ENCODE peak calls at places on chromosomes 4 and X, in eight cellular contexts. O, Y, G, L, N, P, D and S are unnamed samples.
A peak's percentile ranks its signal among the peaks of the same experiment; 100 is the strongest.

GRCh38 chr4:165542476-165542875 is 163.7 kb downstream of the CPE start:
- DNase-seq in O (no peak), Y (no peak), G (no peak), L (no peak), N (no peak), P (no peak), D (no peak), S (no peak)

GRCh38 chr4:141132689-141133145 is 552 bp downstream of the RNF150 start:
- DNase-seq in O (peak; percentile 76), Y (peak; percentile 39), G (peak; percentile 8), L (peak; percentile 68), N (no peak), P (peak; percentile 35), D (no peak), S (peak; percentile 56)

GRCh38 chr4:167100120-167100519 is 134.2 kb downstream of the SPOCK3 start:
- DNase-seq in O (no peak), Y (peak; percentile 50), G (no peak), L (no peak), N (no peak), P (peak; percentile 24), D (no peak), S (no peak)

GRCh38 chrX:129637217-129638109 is 17.3 kb downstream of the APLN start:
- DNase-seq in O (peak; percentile 77), Y (no peak), G (peak; percentile 60), L (peak; percentile 49), N (peak; percentile 73), P (peak; percentile 69), D (peak; percentile 60), S (peak; percentile 79)

GRCh38 chrX:136065044-136065671 is 79.9 kb downstream of the SLC9A6 start:
- DNase-seq in O (no peak), Y (peak; percentile 57), G (no peak), L (no peak), N (peak; percentile 32), P (peak; percentile 72), D (no peak), S (no peak)

GRCh38 chr4:173736840-173737239 is 206.8 kb upstream of the HAND2 start:
- DNase-seq in O (no peak), Y (no peak), G (no peak), L (no peak), N (no peak), P (peak; percentile 81), D (no peak), S (no peak)

GRCh38 chr4:6403400-6403685 is 69.1 kb downstream of the PPP2R2C start:
- DNase-seq in O (no peak), Y (no peak), G (no peak), L (no peak), N (no peak), P (no peak), D (no peak), S (no peak)

GRCh38 chr4:26887143-26887542 is 26.5 kb downstream of the STIM2 start:
- DNase-seq in O (no peak), Y (no peak), G (no peak), L (no peak), N (no peak), P (no peak), D (no peak), S (no peak)

GRCh38 chrX:103488332-103488731 is 31.0 kb downstream of the RAB40A start:
- DNase-seq in O (no peak), Y (no peak), G (peak; percentile 15), L (no peak), N (no peak), P (peak; percentile 38), D (peak; percentile 19), S (no peak)

DNA sequence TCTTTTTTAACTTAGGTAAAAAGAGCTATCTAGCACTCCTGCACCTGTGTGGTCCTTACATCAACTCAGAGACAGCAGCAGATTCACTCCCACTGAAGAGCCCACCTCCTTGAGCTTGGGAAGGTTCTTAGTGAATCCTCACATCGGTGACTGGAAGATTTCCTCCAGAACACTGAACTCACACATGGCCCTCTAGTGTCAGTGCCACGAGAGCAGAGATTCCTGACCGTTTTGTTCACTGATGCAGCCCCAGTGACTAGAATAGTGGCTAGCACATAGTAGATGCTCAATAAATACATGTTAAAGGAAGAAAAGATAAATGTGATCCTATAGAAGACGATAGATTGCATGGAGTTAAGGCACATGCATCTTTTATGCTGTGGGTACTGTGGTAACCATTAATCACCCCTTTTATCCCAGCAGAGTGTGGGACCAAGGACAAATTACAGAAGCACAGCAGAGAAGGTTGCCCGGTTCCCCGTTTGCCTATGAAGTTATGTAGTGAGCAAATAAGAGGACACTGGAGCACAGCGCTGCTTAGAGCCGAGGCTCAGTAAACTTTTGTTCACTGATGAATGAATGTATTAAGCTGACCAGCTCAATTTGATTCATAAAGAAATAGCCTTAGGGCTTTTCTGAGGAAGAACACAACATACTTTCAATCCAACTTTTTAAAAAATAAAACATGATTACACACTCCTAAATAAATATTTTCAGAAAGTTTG is 8.7 kb downstream of the GASK1B start:
- DNase-seq in O (no peak), Y (no peak), G (no peak), L (no peak), N (no peak), P (no peak), D (no peak), S (no peak)
- TF ChIP-seq CTCF in O (no peak), Y (no peak), G (no peak), L (no peak), N (no peak), P (no peak), D (no peak), S (no peak)

DNA sequence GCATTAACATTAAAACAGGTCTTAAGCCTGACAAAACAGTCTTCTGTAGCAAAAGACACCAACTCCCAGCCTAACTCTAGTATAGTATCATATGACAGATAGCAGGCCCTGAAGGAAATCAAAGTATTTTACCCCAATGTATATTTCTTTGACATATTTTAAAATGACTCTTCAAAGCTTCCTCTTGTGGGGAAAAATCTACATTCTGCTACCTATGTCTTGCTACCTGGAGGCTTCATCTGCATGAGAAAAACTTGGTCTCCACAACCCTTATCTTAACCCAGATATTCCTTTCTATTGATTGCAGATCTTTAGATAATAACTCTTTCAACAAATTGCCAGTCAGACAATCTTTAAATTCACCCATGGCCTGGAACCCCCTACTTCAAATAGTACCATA is 1620.4 kb downstream of the PCDH7 start:
- DNase-seq in O (no peak), Y (no peak), G (no peak), L (no peak), N (no peak), P (no peak), D (no peak), S (no peak)
- TF ChIP-seq CTCF in O (no peak), Y (no peak), G (no peak), L (peak; percentile 20), N (no peak), P (no peak), D (no peak), S (no peak)

GRCh38 chr4:127622923-127623754 is 9.6 kb upstream of the INTU start:
- DNase-seq in O (peak; percentile 56), Y (peak; percentile 25), G (peak; percentile 18), L (peak; percentile 73), N (no peak), P (peak; percentile 40), D (no peak), S (no peak)
- TF ChIP-seq CTCF in O (no peak), Y (no peak), G (no peak), L (peak; percentile 47), N (no peak), P (peak; percentile 42), D (no peak), S (no peak)

DNA sequence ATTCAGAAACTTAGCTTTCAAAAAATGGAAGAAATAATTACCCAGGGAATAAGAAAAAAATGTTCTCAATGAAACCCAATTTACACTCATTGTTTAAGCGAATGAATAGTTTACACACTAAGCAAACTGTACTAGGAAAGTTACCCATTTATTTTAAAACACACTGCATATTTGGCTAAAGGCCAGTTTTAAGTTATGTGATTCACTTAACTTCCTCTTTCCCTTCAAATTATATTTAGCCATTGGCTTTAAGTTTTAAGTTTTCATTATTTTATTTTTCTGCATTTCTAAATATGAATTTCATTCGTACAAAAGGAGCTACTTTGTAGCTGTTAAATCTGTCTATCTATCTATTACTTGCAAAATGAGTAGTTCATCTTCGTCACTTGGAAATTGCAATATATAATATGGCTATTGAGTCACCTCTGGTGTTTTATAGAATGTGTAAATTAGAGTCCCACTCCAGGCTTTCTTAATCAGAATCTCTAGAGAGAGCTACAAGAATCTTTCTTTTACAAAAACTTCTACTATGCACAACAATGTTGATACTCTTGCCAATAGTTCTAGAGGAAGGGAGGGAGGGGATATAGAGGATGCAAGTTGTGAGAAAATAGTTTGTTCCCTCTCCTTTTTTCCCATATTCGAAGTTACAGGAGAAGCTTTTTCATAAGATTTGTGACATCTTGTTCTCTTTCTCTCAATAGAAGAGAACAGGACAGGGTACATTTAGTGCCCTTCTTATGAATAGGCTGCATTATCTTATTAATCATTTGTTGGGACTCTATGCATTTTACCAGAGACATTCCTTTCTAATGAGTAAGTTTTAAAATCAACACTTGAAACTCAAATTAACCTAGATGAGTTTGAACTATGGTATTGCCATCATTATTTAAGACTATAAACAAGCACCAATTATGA is 41.8 kb downstream of the SULT1B1 start:
- DNase-seq in O (no peak), Y (peak; percentile 15), G (no peak), L (no peak), N (no peak), P (peak; percentile 67), D (no peak), S (no peak)
- TF ChIP-seq CTCF in O (no peak), Y (no peak), G (no peak), L (no peak), N (no peak), P (no peak), D (no peak), S (no peak)

GRCh38 chrX:148871422-148872152 is 371.2 kb downstream of the AFF2 start:
- DNase-seq in O (no peak), Y (peak; percentile 94), G (no peak), L (no peak), N (no peak), P (peak; percentile 74), D (no peak), S (no peak)
- TF ChIP-seq CTCF in O (no peak), Y (no peak), G (no peak), L (no peak), N (no peak), P (no peak), D (no peak), S (no peak)

GRCh38 chrX:114583646-114584433 is at the start of gene HTR2C:
- DNase-seq in O (no peak), Y (no peak), G (no peak), L (no peak), N (no peak), P (no peak), D (no peak), S (peak; percentile 9)

GRCh38 chrX:114584434-114584943 is 603 bp downstream of the HTR2C start:
- DNase-seq in O (no peak), Y (no peak), G (no peak), L (peak; percentile 19), N (no peak), P (no peak), D (no peak), S (no peak)

GRCh38 chrX:114581528-114582263 is 2.2 kb upstream of the HTR2C start:
- DNase-seq in O (no peak), Y (no peak), G (no peak), L (no peak), N (no peak), P (no peak), D (no peak), S (no peak)

GRCh38 chrX:114582264-114582632 is 1.6 kb upstream of the HTR2C start:
- DNase-seq in O (no peak), Y (no peak), G (no peak), L (no peak), N (no peak), P (no peak), D (no peak), S (no peak)

GRCh38 chrX:114582698-114583395 is 1.0 kb upstream of the HTR2C start:
- DNase-seq in O (no peak), Y (no peak), G (no peak), L (no peak), N (no peak), P (no peak), D (no peak), S (peak; percentile 13)
- TF ChIP-seq CTCF in O (no peak), Y (no peak), G (no peak), L (no peak), N (no peak), P (no peak), D (no peak), S (no peak)